ENCODE peak calls at places on chromosomes 11 and 22, in six cellular contexts. F is left colon, M is NCI-H1417, U is GF-D8, O is RCC 7860, H is T-helper 2 cell. Q is an unnamed sample.

GRCh38 chr11:78292109-78292803 is 103.5 kb downstream of the USP35 start:
- DNase-seq in O (no peak), F (no peak), H (no peak), M (no peak), U (peak), Q (no peak)

GRCh38 chr11:6297831-6298230 is 22.5 kb downstream of the CAVIN3 start:
- DNase-seq in M (no peak), F (no peak), U (no peak), H (no peak), O (no peak), Q (peak)

GRCh38 chr22:46072030-46072881 is 78.1 kb upstream of the PPARA start:
- DNase-seq in U (no peak), O (peak), H (no peak), M (no peak), F (peak), Q (peak)

GRCh38 chr22:46754110-46754799 is 8.2 kb upstream of the TBC1D22A start:
- DNase-seq in H (no peak), F (peak), O (peak), U (peak), M (no peak), Q (no peak)

GRCh38 chr22:44667276-44667675 is 34.7 kb upstream of the PRR5 start:
- DNase-seq in F (no peak), M (no peak), H (no peak), U (no peak), O (no peak), Q (no peak)

GRCh38 chr11:112541140-112541901 is 280.7 kb upstream of the PLET1 start:
- DNase-seq in O (no peak), H (no peak), F (no peak), U (no peak), M (no peak), Q (no peak)

GRCh38 chr22:49657275-49657973 is 170.2 kb downstream of the BRD1 start:
- DNase-seq in F (peak), O (no peak), M (no peak), U (peak), H (peak), Q (no peak)

GRCh38 chr11:120182790-120183491 is 27.9 kb upstream of the OAF start:
- DNase-seq in U (peak), F (peak), H (no peak), M (peak), O (no peak), Q (no peak)